ENCODE peak calls at places on chromosomes 1 and 21, in ten cellular contexts. One of them, this sample, is unnamed.

GRCh38 chr1:42961560-42962091 is 3.0 kb upstream of the SLC2A1 start:
- DNase-seq in activated CD4-positive, alpha-beta T cell treated with anti-CD3 and anti-CD28 coated beads, Interleukin-2, amount 10 ng/mL, durations not matched to agents 7 days and 5 days: no peak
- DNase-seq in trophoblast cell: no peak
- DNase-seq in Caki2: no peak
- DNase-seq in AG09319: no peak
- DNase-seq in substantia nigra: no peak
- DNase-seq in fibroblast of gingiva: no peak
- DNase-seq in iris pigment epithelial cell: no peak
- DNase-seq in mesendoderm: no peak
- DNase-seq in stimulated activated CD8-positive, alpha-beta memory T cell treated with anti-CD3 and anti-CD28 coated beads, Interleukin-7, amount 100 ng/mL, for 24 hours: no peak
- DNase-seq in this sample: no peak

GRCh38 chr1:25999419-25999818 is 1.6 kb upstream of the PAFAH2 start:
- DNase-seq in activated CD4-positive, alpha-beta T cell treated with anti-CD3 and anti-CD28 coated beads, Interleukin-2, amount 10 ng/mL, durations not matched to agents 7 days and 5 days: no peak
- DNase-seq in trophoblast cell: no peak
- DNase-seq in Caki2: no peak
- DNase-seq in AG09319: no peak
- DNase-seq in substantia nigra: no peak
- DNase-seq in fibroblast of gingiva: no peak
- DNase-seq in iris pigment epithelial cell: no peak
- DNase-seq in mesendoderm: no peak
- DNase-seq in stimulated activated CD8-positive, alpha-beta memory T cell treated with anti-CD3 and anti-CD28 coated beads, Interleukin-7, amount 100 ng/mL, for 24 hours: no peak
- DNase-seq in this sample: no peak

GRCh38 chr1:183124259-183124658 is 61.8 kb upstream of the LAMC2 start:
- DNase-seq in activated CD4-positive, alpha-beta T cell treated with anti-CD3 and anti-CD28 coated beads, Interleukin-2, amount 10 ng/mL, durations not matched to agents 7 days and 5 days: no peak
- DNase-seq in trophoblast cell: no peak
- DNase-seq in Caki2: no peak
- DNase-seq in AG09319: no peak
- DNase-seq in substantia nigra: no peak
- DNase-seq in fibroblast of gingiva: no peak
- DNase-seq in iris pigment epithelial cell: peak; percentile 23
- DNase-seq in mesendoderm: no peak
- DNase-seq in stimulated activated CD8-positive, alpha-beta memory T cell treated with anti-CD3 and anti-CD28 coated beads, Interleukin-7, amount 100 ng/mL, for 24 hours: no peak
- DNase-seq in this sample: no peak

GRCh38 chr1:11707621-11708276 is 16.2 kb downstream of the DRAXIN start:
- DNase-seq in activated CD4-positive, alpha-beta T cell treated with anti-CD3 and anti-CD28 coated beads, Interleukin-2, amount 10 ng/mL, durations not matched to agents 7 days and 5 days: no peak
- DNase-seq in trophoblast cell: no peak
- DNase-seq in Caki2: peak; percentile 31
- DNase-seq in AG09319: no peak
- DNase-seq in substantia nigra: no peak
- DNase-seq in fibroblast of gingiva: no peak
- DNase-seq in iris pigment epithelial cell: no peak
- DNase-seq in mesendoderm: peak; percentile 47
- DNase-seq in stimulated activated CD8-positive, alpha-beta memory T cell treated with anti-CD3 and anti-CD28 coated beads, Interleukin-7, amount 100 ng/mL, for 24 hours: no peak
- DNase-seq in this sample: no peak

GRCh38 chr1:39127513-39127912 is 77.0 kb upstream of the MACF1 start:
- DNase-seq in activated CD4-positive, alpha-beta T cell treated with anti-CD3 and anti-CD28 coated beads, Interleukin-2, amount 10 ng/mL, durations not matched to agents 7 days and 5 days: no peak
- DNase-seq in trophoblast cell: no peak
- DNase-seq in Caki2: peak; percentile 89
- DNase-seq in AG09319: no peak
- DNase-seq in substantia nigra: no peak
- DNase-seq in fibroblast of gingiva: peak; percentile 93
- DNase-seq in iris pigment epithelial cell: peak; percentile 94
- DNase-seq in mesendoderm: no peak
- DNase-seq in stimulated activated CD8-positive, alpha-beta memory T cell treated with anti-CD3 and anti-CD28 coated beads, Interleukin-7, amount 100 ng/mL, for 24 hours: no peak
- DNase-seq in this sample: no peak

GRCh38 chr1:5765997-5766913 is 226.0 kb downstream of the NPHP4 start:
- DNase-seq in activated CD4-positive, alpha-beta T cell treated with anti-CD3 and anti-CD28 coated beads, Interleukin-2, amount 10 ng/mL, durations not matched to agents 7 days and 5 days: no peak
- DNase-seq in trophoblast cell: no peak
- DNase-seq in Caki2: no peak
- DNase-seq in AG09319: no peak
- DNase-seq in substantia nigra: no peak
- DNase-seq in fibroblast of gingiva: no peak
- DNase-seq in iris pigment epithelial cell: no peak
- DNase-seq in mesendoderm: no peak
- DNase-seq in stimulated activated CD8-positive, alpha-beta memory T cell treated with anti-CD3 and anti-CD28 coated beads, Interleukin-7, amount 100 ng/mL, for 24 hours: no peak
- DNase-seq in this sample: no peak

GRCh38 chr21:24375201-24375600 is 1232.1 kb downstream of the MRPL39 start:
- DNase-seq in activated CD4-positive, alpha-beta T cell treated with anti-CD3 and anti-CD28 coated beads, Interleukin-2, amount 10 ng/mL, durations not matched to agents 7 days and 5 days: peak; percentile 12
- DNase-seq in trophoblast cell: no peak
- DNase-seq in Caki2: no peak
- DNase-seq in AG09319: no peak
- DNase-seq in substantia nigra: no peak
- DNase-seq in fibroblast of gingiva: no peak
- DNase-seq in iris pigment epithelial cell: no peak
- DNase-seq in mesendoderm: peak; percentile 65
- DNase-seq in stimulated activated CD8-positive, alpha-beta memory T cell treated with anti-CD3 and anti-CD28 coated beads, Interleukin-7, amount 100 ng/mL, for 24 hours: peak; percentile 1
- DNase-seq in this sample: no peak

GRCh38 chr1:187837787-187838186 is 1009.0 kb downstream of the PLA2G4A start:
- DNase-seq in activated CD4-positive, alpha-beta T cell treated with anti-CD3 and anti-CD28 coated beads, Interleukin-2, amount 10 ng/mL, durations not matched to agents 7 days and 5 days: no peak
- DNase-seq in trophoblast cell: no peak
- DNase-seq in Caki2: no peak
- DNase-seq in AG09319: no peak
- DNase-seq in substantia nigra: no peak
- DNase-seq in fibroblast of gingiva: no peak
- DNase-seq in iris pigment epithelial cell: no peak
- DNase-seq in mesendoderm: no peak
- DNase-seq in stimulated activated CD8-positive, alpha-beta memory T cell treated with anti-CD3 and anti-CD28 coated beads, Interleukin-7, amount 100 ng/mL, for 24 hours: no peak
- DNase-seq in this sample: no peak

GRCh38 chr1:221780175-221780574 is 38.3 kb upstream of the DUSP10 start:
- DNase-seq in activated CD4-positive, alpha-beta T cell treated with anti-CD3 and anti-CD28 coated beads, Interleukin-2, amount 10 ng/mL, durations not matched to agents 7 days and 5 days: no peak
- DNase-seq in trophoblast cell: no peak
- DNase-seq in Caki2: no peak
- DNase-seq in AG09319: no peak
- DNase-seq in substantia nigra: no peak
- DNase-seq in fibroblast of gingiva: no peak
- DNase-seq in iris pigment epithelial cell: no peak
- DNase-seq in mesendoderm: no peak
- DNase-seq in stimulated activated CD8-positive, alpha-beta memory T cell treated with anti-CD3 and anti-CD28 coated beads, Interleukin-7, amount 100 ng/mL, for 24 hours: no peak
- DNase-seq in this sample: no peak

GRCh38 chr1:31549807-31550620 is 26.3 kb upstream of the TINAGL1 start:
- DNase-seq in activated CD4-positive, alpha-beta T cell treated with anti-CD3 and anti-CD28 coated beads, Interleukin-2, amount 10 ng/mL, durations not matched to agents 7 days and 5 days: no peak
- DNase-seq in trophoblast cell: peak; percentile 27
- DNase-seq in Caki2: peak; percentile 45
- DNase-seq in AG09319: no peak
- DNase-seq in substantia nigra: no peak
- DNase-seq in fibroblast of gingiva: no peak
- DNase-seq in iris pigment epithelial cell: no peak
- DNase-seq in mesendoderm: no peak
- DNase-seq in stimulated activated CD8-positive, alpha-beta memory T cell treated with anti-CD3 and anti-CD28 coated beads, Interleukin-7, amount 100 ng/mL, for 24 hours: no peak
- DNase-seq in this sample: peak; percentile 83

GRCh38 chr1:247268390-247269045 is 12.6 kb downstream of the VN1R5 start:
- DNase-seq in activated CD4-positive, alpha-beta T cell treated with anti-CD3 and anti-CD28 coated beads, Interleukin-2, amount 10 ng/mL, durations not matched to agents 7 days and 5 days: no peak
- DNase-seq in trophoblast cell: no peak
- DNase-seq in Caki2: no peak
- DNase-seq in AG09319: no peak
- DNase-seq in substantia nigra: no peak
- DNase-seq in fibroblast of gingiva: no peak
- DNase-seq in iris pigment epithelial cell: no peak
- DNase-seq in mesendoderm: peak; percentile 50
- DNase-seq in stimulated activated CD8-positive, alpha-beta memory T cell treated with anti-CD3 and anti-CD28 coated beads, Interleukin-7, amount 100 ng/mL, for 24 hours: no peak
- DNase-seq in this sample: no peak

GRCh38 chr1:212060632-212061472 is 25.3 kb downstream of the DTL start:
- DNase-seq in activated CD4-positive, alpha-beta T cell treated with anti-CD3 and anti-CD28 coated beads, Interleukin-2, amount 10 ng/mL, durations not matched to agents 7 days and 5 days: no peak
- DNase-seq in trophoblast cell: peak; percentile 8
- DNase-seq in Caki2: peak; percentile 26
- DNase-seq in AG09319: no peak
- DNase-seq in substantia nigra: no peak
- DNase-seq in fibroblast of gingiva: no peak
- DNase-seq in iris pigment epithelial cell: peak; percentile 7
- DNase-seq in mesendoderm: no peak
- DNase-seq in stimulated activated CD8-positive, alpha-beta memory T cell treated with anti-CD3 and anti-CD28 coated beads, Interleukin-7, amount 100 ng/mL, for 24 hours: no peak
- DNase-seq in this sample: no peak

GRCh38 chr1:50929376-50929958 is 30.6 kb downstream of the FAF1 start:
- DNase-seq in activated CD4-positive, alpha-beta T cell treated with anti-CD3 and anti-CD28 coated beads, Interleukin-2, amount 10 ng/mL, durations not matched to agents 7 days and 5 days: no peak
- DNase-seq in trophoblast cell: no peak
- DNase-seq in Caki2: peak; percentile 12
- DNase-seq in AG09319: peak; percentile 12
- DNase-seq in substantia nigra: no peak
- DNase-seq in fibroblast of gingiva: peak; percentile 39
- DNase-seq in iris pigment epithelial cell: peak; percentile 49
- DNase-seq in mesendoderm: peak; percentile 26
- DNase-seq in stimulated activated CD8-positive, alpha-beta memory T cell treated with anti-CD3 and anti-CD28 coated beads, Interleukin-7, amount 100 ng/mL, for 24 hours: no peak
- DNase-seq in this sample: peak; percentile 50

GRCh38 chr1:230048322-230048721 is 18.7 kb upstream of the GALNT2 start:
- DNase-seq in activated CD4-positive, alpha-beta T cell treated with anti-CD3 and anti-CD28 coated beads, Interleukin-2, amount 10 ng/mL, durations not matched to agents 7 days and 5 days: no peak
- DNase-seq in trophoblast cell: peak; percentile 40
- DNase-seq in Caki2: no peak
- DNase-seq in AG09319: no peak
- DNase-seq in substantia nigra: no peak
- DNase-seq in fibroblast of gingiva: no peak
- DNase-seq in iris pigment epithelial cell: no peak
- DNase-seq in mesendoderm: no peak
- DNase-seq in stimulated activated CD8-positive, alpha-beta memory T cell treated with anti-CD3 and anti-CD28 coated beads, Interleukin-7, amount 100 ng/mL, for 24 hours: no peak
- DNase-seq in this sample: no peak

GRCh38 chr1:39266269-39266668 is 61.8 kb downstream of the MACF1 start:
- DNase-seq in activated CD4-positive, alpha-beta T cell treated with anti-CD3 and anti-CD28 coated beads, Interleukin-2, amount 10 ng/mL, durations not matched to agents 7 days and 5 days: no peak
- DNase-seq in trophoblast cell: no peak
- DNase-seq in Caki2: no peak
- DNase-seq in AG09319: no peak
- DNase-seq in substantia nigra: no peak
- DNase-seq in fibroblast of gingiva: peak; percentile 6
- DNase-seq in iris pigment epithelial cell: no peak
- DNase-seq in mesendoderm: peak; percentile 81
- DNase-seq in stimulated activated CD8-positive, alpha-beta memory T cell treated with anti-CD3 and anti-CD28 coated beads, Interleukin-7, amount 100 ng/mL, for 24 hours: no peak
- DNase-seq in this sample: no peak

GRCh38 chr1:9561429-9561828 is 22.2 kb downstream of the SLC25A33 start:
- DNase-seq in activated CD4-positive, alpha-beta T cell treated with anti-CD3 and anti-CD28 coated beads, Interleukin-2, amount 10 ng/mL, durations not matched to agents 7 days and 5 days: no peak
- DNase-seq in trophoblast cell: peak; percentile 29
- DNase-seq in Caki2: peak; percentile 71
- DNase-seq in AG09319: peak; percentile 81
- DNase-seq in substantia nigra: no peak
- DNase-seq in fibroblast of gingiva: peak; percentile 91
- DNase-seq in iris pigment epithelial cell: peak; percentile 97
- DNase-seq in mesendoderm: peak; percentile 35
- DNase-seq in stimulated activated CD8-positive, alpha-beta memory T cell treated with anti-CD3 and anti-CD28 coated beads, Interleukin-7, amount 100 ng/mL, for 24 hours: no peak
- DNase-seq in this sample: no peak

GRCh38 chr1:3678361-3679097 is 26.2 kb downstream of the TP73 start:
- DNase-seq in activated CD4-positive, alpha-beta T cell treated with anti-CD3 and anti-CD28 coated beads, Interleukin-2, amount 10 ng/mL, durations not matched to agents 7 days and 5 days: no peak
- DNase-seq in trophoblast cell: no peak
- DNase-seq in Caki2: no peak
- DNase-seq in AG09319: no peak
- DNase-seq in substantia nigra: no peak
- DNase-seq in fibroblast of gingiva: no peak
- DNase-seq in iris pigment epithelial cell: no peak
- DNase-seq in mesendoderm: peak; percentile 79
- DNase-seq in stimulated activated CD8-positive, alpha-beta memory T cell treated with anti-CD3 and anti-CD28 coated beads, Interleukin-7, amount 100 ng/mL, for 24 hours: no peak
- DNase-seq in this sample: no peak

This sample was measured in AML-193.